ENCODE peak calls at places on chromosomes 1 and 21, in four cellular contexts. One of them, this sample, is unnamed.

GRCh38 chr1:68104155-68104554 is 53.7 kb upstream of the DIRAS3 start:
- DNase-seq in hypothalamus: peak
- DNase-seq in ovary: no peak
- DNase-seq in activated T-cell treated with anti-CD3 and anti-CD28 coated beads for 4 hours: no peak
- DNase-seq in this sample: no peak

GRCh38 chr1:8763888-8764287 is 53.6 kb downstream of the RERE start:
- DNase-seq in hypothalamus: no peak
- DNase-seq in activated T-cell treated with anti-CD3 and anti-CD28 coated beads for 4 hours: no peak
- DNase-seq in ovary: no peak
- DNase-seq in this sample: no peak

GRCh38 chr1:13892671-13893325 is 192.8 kb downstream of the PRDM2 start:
- DNase-seq in activated T-cell treated with anti-CD3 and anti-CD28 coated beads for 4 hours: no peak
- DNase-seq in ovary: peak
- DNase-seq in hypothalamus: peak
- DNase-seq in this sample: no peak

GRCh38 chr1:79362470-79362869 is 355.9 kb upstream of the ADGRL4 start:
- DNase-seq in ovary: no peak
- DNase-seq in hypothalamus: no peak
- DNase-seq in activated T-cell treated with anti-CD3 and anti-CD28 coated beads for 4 hours: no peak
- DNase-seq in this sample: no peak

GRCh38 chr1:19190468-19190867 is 19.6 kb downstream of the UBR4 start:
- DNase-seq in hypothalamus: no peak
- DNase-seq in activated T-cell treated with anti-CD3 and anti-CD28 coated beads for 4 hours: no peak
- DNase-seq in ovary: no peak
- DNase-seq in this sample: no peak

GRCh38 chr1:54121482-54122130 is 31.2 kb downstream of the CDCP2 start:
- DNase-seq in hypothalamus: peak
- DNase-seq in ovary: peak
- DNase-seq in activated T-cell treated with anti-CD3 and anti-CD28 coated beads for 4 hours: peak
- DNase-seq in this sample: peak

GRCh38 chr1:230381049-230381467 is 45.1 kb downstream of the PGBD5 start:
- DNase-seq in ovary: no peak
- DNase-seq in activated T-cell treated with anti-CD3 and anti-CD28 coated beads for 4 hours: no peak
- DNase-seq in hypothalamus: no peak
- DNase-seq in this sample: no peak

GRCh38 chr1:66275083-66275482 is 258.9 kb upstream of the SGIP1 start:
- DNase-seq in hypothalamus: no peak
- DNase-seq in activated T-cell treated with anti-CD3 and anti-CD28 coated beads for 4 hours: no peak
- DNase-seq in ovary: no peak
- DNase-seq in this sample: no peak

GRCh38 chr1:53069663-53070327 is 7.8 kb downstream of the PODN start:
- DNase-seq in ovary: peak
- DNase-seq in activated T-cell treated with anti-CD3 and anti-CD28 coated beads for 4 hours: no peak
- DNase-seq in hypothalamus: no peak
- DNase-seq in this sample: no peak

GRCh38 chr1:35876988-35877387 is 6.0 kb upstream of the AGO1 start:
- DNase-seq in activated T-cell treated with anti-CD3 and anti-CD28 coated beads for 4 hours: no peak
- DNase-seq in ovary: no peak
- DNase-seq in hypothalamus: no peak
- DNase-seq in this sample: no peak

GRCh38 chr1:168469690-168470089 is 74.1 kb downstream of the XCL2 start:
- DNase-seq in activated T-cell treated with anti-CD3 and anti-CD28 coated beads for 4 hours: peak
- DNase-seq in ovary: peak
- DNase-seq in hypothalamus: no peak
- DNase-seq in this sample: no peak

GRCh38 chr1:204207136-204207616 is 6.6 kb downstream of the GOLT1A start:
- DNase-seq in ovary: peak
- DNase-seq in activated T-cell treated with anti-CD3 and anti-CD28 coated beads for 4 hours: peak
- DNase-seq in hypothalamus: peak
- DNase-seq in this sample: peak

GRCh38 chr1:64061430-64062104 is 141.9 kb upstream of the UBE2U start:
- DNase-seq in hypothalamus: no peak
- DNase-seq in activated T-cell treated with anti-CD3 and anti-CD28 coated beads for 4 hours: no peak
- DNase-seq in ovary: no peak
- DNase-seq in this sample: no peak

GRCh38 chr1:228097333-228098081 is 5.6 kb downstream of the C1orf35 start:
- DNase-seq in hypothalamus: no peak
- DNase-seq in activated T-cell treated with anti-CD3 and anti-CD28 coated beads for 4 hours: no peak
- DNase-seq in ovary: peak
- DNase-seq in this sample: no peak

GRCh38 chr1:234139966-234140365 is 233.3 kb upstream of the COA6 start:
- DNase-seq in hypothalamus: no peak
- DNase-seq in ovary: no peak
- DNase-seq in activated T-cell treated with anti-CD3 and anti-CD28 coated beads for 4 hours: no peak
- DNase-seq in this sample: peak

GRCh38 chr21:27818847-27819246 is 852.0 kb upstream of the ADAMTS5 start:
- DNase-seq in hypothalamus: no peak
- DNase-seq in activated T-cell treated with anti-CD3 and anti-CD28 coated beads for 4 hours: no peak
- DNase-seq in ovary: no peak
- DNase-seq in this sample: no peak

GRCh38 chr1:55584521-55585401 is 369.6 kb upstream of the USP24 start:
- DNase-seq in activated T-cell treated with anti-CD3 and anti-CD28 coated beads for 4 hours: no peak
- DNase-seq in hypothalamus: peak
- DNase-seq in ovary: peak
- DNase-seq in this sample: no peak

GRCh38 chr1:18948913-18949688 is 7.4 kb downstream of the IFFO2 start:
- DNase-seq in hypothalamus: no peak
- DNase-seq in ovary: no peak
- DNase-seq in activated T-cell treated with anti-CD3 and anti-CD28 coated beads for 4 hours: no peak
- DNase-seq in this sample: no peak

This sample was measured in HTR-8/SVneo.